ENCODE peak calls at places on chromosomes 16 and 17, in four cellular contexts. One of them, this sample, is unnamed.

GRCh38 chr17:29172589-29172988 is 7.6 kb downstream of the MYO18A start:
- DNase-seq in activated CD4-positive, alpha-beta T cell treated with anti-CD3 and anti-CD28 coated beads for 4 hours: no peak
- DNase-seq in RPMI8226: no peak
- DNase-seq in astrocyte: no peak
- DNase-seq in this sample: no peak

GRCh38 chr17:1379208-1379929 is 20.7 kb downstream of the YWHAE start:
- DNase-seq in activated CD4-positive, alpha-beta T cell treated with anti-CD3 and anti-CD28 coated beads for 4 hours: no peak
- DNase-seq in RPMI8226: no peak
- DNase-seq in astrocyte: no peak
- DNase-seq in this sample: no peak

GRCh38 chr17:3754458-3755334 is 31.0 kb downstream of the HASPIN start:
- DNase-seq in activated CD4-positive, alpha-beta T cell treated with anti-CD3 and anti-CD28 coated beads for 4 hours: peak; percentile 74
- DNase-seq in RPMI8226: no peak
- DNase-seq in astrocyte: no peak
- DNase-seq in this sample: peak; percentile 66

GRCh38 chr16:9393601-9394000 is 302.2 kb downstream of the HAPSTR1 start:
- DNase-seq in activated CD4-positive, alpha-beta T cell treated with anti-CD3 and anti-CD28 coated beads for 4 hours: no peak
- DNase-seq in RPMI8226: no peak
- DNase-seq in astrocyte: no peak
- DNase-seq in this sample: no peak

GRCh38 chr17:19322861-19323260 is 39.7 kb downstream of the B9D1 start:
- DNase-seq in activated CD4-positive, alpha-beta T cell treated with anti-CD3 and anti-CD28 coated beads for 4 hours: no peak
- DNase-seq in RPMI8226: no peak
- DNase-seq in astrocyte: no peak
- DNase-seq in this sample: no peak

GRCh38 chr16:87635541-87636049 is 33.3 kb downstream of the JPH3 start:
- DNase-seq in activated CD4-positive, alpha-beta T cell treated with anti-CD3 and anti-CD28 coated beads for 4 hours: peak; percentile 65
- DNase-seq in RPMI8226: peak; percentile 62
- DNase-seq in astrocyte: peak; percentile 10
- DNase-seq in this sample: peak; percentile 73

GRCh38 chr17:44865231-44865660 is 17.6 kb downstream of the HIGD1B start:
- DNase-seq in activated CD4-positive, alpha-beta T cell treated with anti-CD3 and anti-CD28 coated beads for 4 hours: peak; percentile 74
- DNase-seq in RPMI8226: peak; percentile 80
- DNase-seq in astrocyte: peak; percentile 34
- DNase-seq in this sample: peak; percentile 54

GRCh38 chr16:70419384-70420327 is 19.2 kb downstream of the ST3GAL2 start:
- DNase-seq in activated CD4-positive, alpha-beta T cell treated with anti-CD3 and anti-CD28 coated beads for 4 hours: no peak
- DNase-seq in RPMI8226: no peak
- DNase-seq in astrocyte: no peak
- DNase-seq in this sample: no peak

GRCh38 chr16:19083670-19084069 is 16.3 kb downstream of the COQ7 start:
- DNase-seq in activated CD4-positive, alpha-beta T cell treated with anti-CD3 and anti-CD28 coated beads for 4 hours: no peak
- DNase-seq in RPMI8226: no peak
- DNase-seq in astrocyte: no peak
- DNase-seq in this sample: no peak

GRCh38 chr17:74749262-74750038 is 1.0 kb downstream of the NHERF1 start:
- DNase-seq in activated CD4-positive, alpha-beta T cell treated with anti-CD3 and anti-CD28 coated beads for 4 hours: peak; percentile 38
- DNase-seq in RPMI8226: peak; percentile 43
- DNase-seq in astrocyte: no peak
- DNase-seq in this sample: no peak

GRCh38 chr17:61294777-61295176 is 104.9 kb upstream of the TBX2 start:
- DNase-seq in activated CD4-positive, alpha-beta T cell treated with anti-CD3 and anti-CD28 coated beads for 4 hours: no peak
- DNase-seq in RPMI8226: no peak
- DNase-seq in astrocyte: peak; percentile 66
- DNase-seq in this sample: no peak

GRCh38 chr17:34275881-34276280 is 5.9 kb downstream of the CCL7 start:
- DNase-seq in activated CD4-positive, alpha-beta T cell treated with anti-CD3 and anti-CD28 coated beads for 4 hours: no peak
- DNase-seq in RPMI8226: no peak
- DNase-seq in astrocyte: peak; percentile 88
- DNase-seq in this sample: no peak

GRCh38 chr16:16143038-16143763 is 80.1 kb downstream of the ABCC6 start:
- DNase-seq in activated CD4-positive, alpha-beta T cell treated with anti-CD3 and anti-CD28 coated beads for 4 hours: no peak
- DNase-seq in RPMI8226: peak; percentile 45
- DNase-seq in astrocyte: no peak
- DNase-seq in this sample: no peak

GRCh38 chr16:66923247-66923851 is 2.0 kb downstream of the RRAD start:
- DNase-seq in activated CD4-positive, alpha-beta T cell treated with anti-CD3 and anti-CD28 coated beads for 4 hours: no peak
- DNase-seq in RPMI8226: no peak
- DNase-seq in astrocyte: peak; percentile 34
- DNase-seq in this sample: no peak

GRCh38 chr16:57265850-57266530 is 18.5 kb downstream of the PLLP start:
- DNase-seq in activated CD4-positive, alpha-beta T cell treated with anti-CD3 and anti-CD28 coated beads for 4 hours: no peak
- DNase-seq in RPMI8226: no peak
- DNase-seq in astrocyte: peak; percentile 61
- DNase-seq in this sample: no peak

GRCh38 chr16:70740919-70741778 is 55.3 kb upstream of the MTSS2 start:
- DNase-seq in activated CD4-positive, alpha-beta T cell treated with anti-CD3 and anti-CD28 coated beads for 4 hours: no peak
- DNase-seq in RPMI8226: no peak
- DNase-seq in astrocyte: peak; percentile 43
- DNase-seq in this sample: no peak

GRCh38 chr17:55159251-55159650 is 105.5 kb upstream of the HLF start:
- DNase-seq in activated CD4-positive, alpha-beta T cell treated with anti-CD3 and anti-CD28 coated beads for 4 hours: no peak
- DNase-seq in RPMI8226: no peak
- DNase-seq in astrocyte: peak; percentile 84
- DNase-seq in this sample: no peak

GRCh38 chr17:13931752-13932477 is 137.4 kb upstream of the COX10 start:
- DNase-seq in activated CD4-positive, alpha-beta T cell treated with anti-CD3 and anti-CD28 coated beads for 4 hours: no peak
- DNase-seq in RPMI8226: no peak
- DNase-seq in astrocyte: peak; percentile 47
- DNase-seq in this sample: no peak

GRCh38 chr16:87207509-87207908 is 109.7 kb downstream of the C16orf95 start:
- DNase-seq in activated CD4-positive, alpha-beta T cell treated with anti-CD3 and anti-CD28 coated beads for 4 hours: no peak
- DNase-seq in RPMI8226: no peak
- DNase-seq in astrocyte: peak; percentile 88
- DNase-seq in this sample: no peak

GRCh38 chr16:10647721-10648296 is 46.9 kb downstream of the TEKT5 start:
- DNase-seq in activated CD4-positive, alpha-beta T cell treated with anti-CD3 and anti-CD28 coated beads for 4 hours: no peak
- DNase-seq in RPMI8226: no peak
- DNase-seq in astrocyte: peak; percentile 5
- DNase-seq in this sample: no peak

GRCh38 chr16:11205754-11206459 is 50.1 kb downstream of the SOCS1 start:
- DNase-seq in activated CD4-positive, alpha-beta T cell treated with anti-CD3 and anti-CD28 coated beads for 4 hours: no peak
- DNase-seq in RPMI8226: no peak
- DNase-seq in astrocyte: no peak
- DNase-seq in this sample: no peak

GRCh38 chr17:82399030-82399429 is 19.1 kb upstream of the HEXD start:
- DNase-seq in activated CD4-positive, alpha-beta T cell treated with anti-CD3 and anti-CD28 coated beads for 4 hours: no peak
- DNase-seq in RPMI8226: no peak
- DNase-seq in astrocyte: peak; percentile 25
- DNase-seq in this sample: no peak